ENCODE peak calls at places on chromosomes 5 and 9, in five cellular contexts. K, U, G, W and D are unnamed samples.

GRCh38 chr5:43203373-43203772 is 11.3 kb downstream of the NIM1K start:
- DNase-seq in K (peak), U (no peak), G (no peak), W (no peak), D (no peak)

GRCh38 chr5:159441441-159441840 is 111.2 kb upstream of the IL12B start:
- DNase-seq in K (no peak), U (peak), G (peak), W (peak), D (peak)

GRCh38 chr9:112119225-112120045 is 55.7 kb downstream of the SUSD1 start:
- DNase-seq in K (peak), U (peak), G (peak), W (no peak), D (peak)

GRCh38 chr9:4861736-4862451 is 69.2 kb downstream of the RCL1 start:
- DNase-seq in K (no peak), U (no peak), G (no peak), W (no peak), D (peak)

GRCh38 chr5:124289641-124290201 is 456.7 kb downstream of the ZNF608 start:
- DNase-seq in K (no peak), U (no peak), G (peak), W (peak), D (peak)

GRCh38 chr5:142437563-142437962 is 112.7 kb upstream of the SPRY4 start:
- DNase-seq in K (no peak), U (no peak), G (no peak), W (no peak), D (peak)

GRCh38 chr5:179267671-179268071 is 77.6 kb downstream of the ADAMTS2 start:
- DNase-seq in K (no peak), U (no peak), G (no peak), W (no peak), D (no peak)

GRCh38 chr5:5658226-5658625 is 235.7 kb downstream of the ICE1 start:
- DNase-seq in K (no peak), U (no peak), G (no peak), W (no peak), D (no peak)

GRCh38 chr9:122389799-122390481 is 19.1 kb downstream of the PTGS1 start:
- DNase-seq in K (no peak), U (no peak), G (no peak), W (no peak), D (no peak)

GRCh38 chr5:1875481-1875842 is 7.3 kb downstream of the IRX4 start:
- DNase-seq in K (no peak), U (no peak), G (no peak), W (no peak), D (no peak)

GRCh38 chr5:74892921-74893320 is 26.7 kb upstream of the FAM169A start:
- DNase-seq in K (no peak), U (no peak), G (no peak), W (no peak), D (no peak)

DNA sequence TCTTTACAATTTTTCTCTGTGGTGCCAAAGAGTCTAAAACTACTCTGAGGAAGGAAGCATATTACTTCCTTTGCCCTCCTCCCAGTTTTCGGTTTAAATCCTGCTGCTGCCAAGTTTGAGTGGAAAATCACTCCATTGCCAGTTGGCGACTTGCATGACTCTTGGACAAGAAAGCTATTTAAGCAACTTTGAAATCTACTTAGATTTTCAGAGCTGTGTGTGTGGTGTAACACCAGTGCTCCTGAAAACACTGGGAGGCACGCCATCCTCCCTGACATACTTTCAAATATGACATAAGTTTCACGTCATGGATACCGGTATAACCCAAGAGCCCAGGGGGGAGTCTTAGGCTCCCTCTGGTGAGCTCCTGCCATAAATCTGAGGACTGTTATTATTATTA is 83.5 kb upstream of the RIOK2 start:
- DNase-seq in K (peak), U (no peak), G (no peak), W (no peak), D (no peak)
- TF ChIP-seq RAD21 in K (no peak), U (no peak), G (no peak), W (no peak), D (no peak)

DNA sequence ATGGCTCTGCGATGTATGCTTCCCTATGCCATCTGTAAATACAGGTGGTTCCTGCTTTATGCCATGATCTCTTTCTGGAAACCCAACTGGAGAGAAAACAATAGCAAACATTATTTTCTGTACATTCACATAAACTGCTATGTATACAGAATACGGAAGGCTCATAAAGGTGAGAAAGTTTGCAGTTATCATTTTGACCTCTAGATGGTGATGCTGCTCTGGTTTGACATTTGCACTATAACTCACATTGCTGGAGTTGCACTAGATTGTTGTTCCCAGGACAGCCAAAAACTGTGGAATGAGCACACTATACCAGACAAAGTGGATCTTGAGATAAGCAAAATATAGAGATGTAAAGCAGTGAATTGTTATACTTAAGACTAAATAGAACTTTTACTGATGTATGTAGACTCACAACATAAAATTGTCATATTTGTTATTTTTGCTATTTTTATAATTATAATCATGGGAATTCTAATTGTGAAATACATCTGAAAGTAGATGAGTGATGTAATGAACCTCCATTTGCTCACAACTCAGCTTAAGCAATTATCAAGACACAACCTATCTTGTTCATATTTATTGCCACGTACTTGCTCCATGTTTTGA is 246.5 kb downstream of the PTPRD start:
- DNase-seq in K (peak), U (peak), G (peak), W (no peak), D (peak)
- TF ChIP-seq RAD21 in K (peak), U (peak), G (peak), W (peak), D (peak)

GRCh38 chr9:69971643-69972449 is 71.8 kb upstream of the MAMDC2 start:
- DNase-seq in K (peak), U (peak), G (peak), W (peak), D (peak)

GRCh38 chr9:69975681-69976080 is 68.0 kb upstream of the MAMDC2 start:
- DNase-seq in K (peak), U (no peak), G (no peak), W (no peak), D (no peak)

GRCh38 chr9:69980041-69980440 is 63.6 kb upstream of the MAMDC2 start:
- DNase-seq in K (peak), U (no peak), G (no peak), W (no peak), D (no peak)

GRCh38 chr9:69980591-69980990 is 63.1 kb upstream of the MAMDC2 start:
- DNase-seq in K (no peak), U (no peak), G (no peak), W (no peak), D (no peak)

DNA sequence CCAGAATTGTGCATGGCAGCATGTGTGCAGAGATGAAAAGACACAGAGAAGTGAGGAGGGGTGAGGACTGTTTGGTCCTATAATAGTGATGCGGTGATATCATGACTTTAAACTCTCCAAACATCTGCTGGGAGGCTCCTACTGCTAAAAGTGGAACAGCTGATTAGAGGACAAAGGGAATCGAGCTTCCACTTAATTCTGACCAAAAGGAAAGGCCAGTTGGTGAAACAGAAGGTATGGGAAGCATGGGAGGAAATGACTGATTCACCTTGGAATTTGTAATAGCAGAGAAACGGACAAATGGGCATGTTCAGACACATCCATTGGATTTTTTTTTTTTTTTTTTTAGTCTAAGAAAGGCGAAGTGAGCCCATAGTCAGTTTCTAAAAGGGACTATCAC is 67.5 kb upstream of the MAMDC2 start:
- DNase-seq in K (peak), U (no peak), G (peak), W (no peak), D (no peak)
- TF ChIP-seq RAD21 in K (peak), U (no peak), G (no peak), W (no peak), D (no peak)

GRCh38 chr9:97848582-97849237 is 4.3 kb upstream of the FOXE1 start:
- DNase-seq in K (peak), U (no peak), G (no peak), W (no peak), D (no peak)

GRCh38 chr9:97846347-97846746 is 6.7 kb upstream of the FOXE1 start:
- DNase-seq in K (no peak), U (no peak), G (no peak), W (no peak), D (no peak)

GRCh38 chr9:97849980-97850379 is 3.0 kb upstream of the FOXE1 start:
- DNase-seq in K (no peak), U (no peak), G (no peak), W (no peak), D (no peak)

GRCh38 chr9:97847474-97848236 is 5.4 kb upstream of the FOXE1 start:
- DNase-seq in K (no peak), U (no peak), G (no peak), W (no peak), D (no peak)

GRCh38 chr9:97848237-97848581 is 4.8 kb upstream of the FOXE1 start:
- DNase-seq in K (no peak), U (no peak), G (no peak), W (no peak), D (no peak)
- TF ChIP-seq RAD21 in K (no peak), U (no peak), G (no peak), W (no peak), D (no peak)